ENCODE peak calls at places on chromosomes 6 and 20, in four cellular contexts. One of them, this sample, is unnamed.

GRCh38 chr6:28769626-28770402 is 154.0 kb downstream of the TRIM27 start:
- DNase-seq in SK-N-SH: no peak
- DNase-seq in HCT116: no peak
- DNase-seq in HepG2: no peak
- DNase-seq in this sample: peak; percentile 39

GRCh38 chr6:146041282-146041681 is 12.4 kb downstream of the GRM1 start:
- DNase-seq in SK-N-SH: no peak
- DNase-seq in HepG2: peak; percentile 33
- DNase-seq in HCT116: peak; percentile 18
- DNase-seq in this sample: peak; percentile 41

GRCh38 chr20:21291026-21291425 is 12.1 kb upstream of the XRN2 start:
- DNase-seq in HepG2: no peak
- DNase-seq in HCT116: no peak
- DNase-seq in SK-N-SH: no peak
- DNase-seq in this sample: no peak

GRCh38 chr20:22814475-22815205 is 220.5 kb upstream of the SSTR4 start:
- DNase-seq in SK-N-SH: no peak
- DNase-seq in HCT116: no peak
- DNase-seq in HepG2: no peak
- DNase-seq in this sample: no peak

GRCh38 chr6:25456249-25456648 is 177.1 kb downstream of the CARMIL1 start:
- DNase-seq in HCT116: no peak
- DNase-seq in SK-N-SH: peak; percentile 19
- DNase-seq in HepG2: no peak
- DNase-seq in this sample: no peak

GRCh38 chr6:158789115-158789917 is 29.9 kb downstream of the EZR start:
- DNase-seq in HCT116: no peak
- DNase-seq in HepG2: no peak
- DNase-seq in SK-N-SH: no peak
- DNase-seq in this sample: no peak

GRCh38 chr20:45097485-45098095 is 3.3 kb downstream of the KCNS1 start:
- DNase-seq in SK-N-SH: peak; percentile 67
- DNase-seq in HCT116: no peak
- DNase-seq in HepG2: no peak
- DNase-seq in this sample: no peak

GRCh38 chr6:48826884-48827701 is 636.0 kb downstream of the MMUT start:
- DNase-seq in HepG2: no peak
- DNase-seq in HCT116: peak; percentile 99
- DNase-seq in SK-N-SH: no peak
- DNase-seq in this sample: no peak

GRCh38 chr6:15329154-15329781 is 83.4 kb downstream of the JARID2 start:
- DNase-seq in HCT116: no peak
- DNase-seq in HepG2: no peak
- DNase-seq in SK-N-SH: peak; percentile 42
- DNase-seq in this sample: no peak

GRCh38 chr6:142694054-142694453 is 250.9 kb downstream of the HIVEP2 start:
- DNase-seq in HCT116: no peak
- DNase-seq in SK-N-SH: no peak
- DNase-seq in HepG2: no peak
- DNase-seq in this sample: no peak

GRCh38 chr6:35611235-35611634 is 77.5 kb downstream of the FKBP5 start:
- DNase-seq in HCT116: no peak
- DNase-seq in SK-N-SH: no peak
- DNase-seq in HepG2: no peak
- DNase-seq in this sample: no peak

GRCh38 chr6:166206510-166207389 is 39.1 kb upstream of the TBXT start:
- DNase-seq in HCT116: no peak
- DNase-seq in HepG2: no peak
- DNase-seq in SK-N-SH: no peak
- DNase-seq in this sample: no peak

GRCh38 chr6:12324096-12324495 is 33.9 kb downstream of the EDN1 start:
- DNase-seq in SK-N-SH: no peak
- DNase-seq in HCT116: peak; percentile 99
- DNase-seq in HepG2: peak; percentile 99
- DNase-seq in this sample: peak; percentile 96

GRCh38 chr20:33666293-33667244 is at the start of gene ACTL10:
- DNase-seq in SK-N-SH: peak; percentile 94
- DNase-seq in HCT116: no peak
- DNase-seq in HepG2: no peak
- DNase-seq in this sample: peak; percentile 88

GRCh38 chr20:33575302-33575701 is 85.4 kb downstream of the CBFA2T2 start:
- DNase-seq in HCT116: no peak
- DNase-seq in HepG2: no peak
- DNase-seq in SK-N-SH: no peak
- DNase-seq in this sample: no peak

GRCh38 chr6:26556263-26557070 is 18.3 kb downstream of the HMGN4 start:
- DNase-seq in SK-N-SH: peak; percentile 48
- DNase-seq in HCT116: peak; percentile 84
- DNase-seq in HepG2: peak; percentile 93
- DNase-seq in this sample: peak; percentile 81

GRCh38 chr20:58162976-58163375 is 65.5 kb downstream of the ANKRD60 start:
- DNase-seq in HepG2: no peak
- DNase-seq in HCT116: no peak
- DNase-seq in SK-N-SH: no peak
- DNase-seq in this sample: no peak

GRCh38 chr6:47230579-47230978 is 79.1 kb downstream of the TNFRSF21 start:
- DNase-seq in HepG2: peak; percentile 32
- DNase-seq in HCT116: no peak
- DNase-seq in SK-N-SH: no peak
- DNase-seq in this sample: no peak

GRCh38 chr20:62426678-62427077 is 661 bp downstream of the RBBP8NL start:
- DNase-seq in HepG2: no peak
- DNase-seq in HCT116: no peak
- DNase-seq in SK-N-SH: no peak
- DNase-seq in this sample: peak; percentile 78

GRCh38 chr6:7173843-7174503 is 66.2 kb downstream of the RREB1 start:
- DNase-seq in HepG2: no peak
- DNase-seq in HCT116: no peak
- DNase-seq in SK-N-SH: no peak
- DNase-seq in this sample: no peak

GRCh38 chr6:30399390-30400058 is 54.6 kb downstream of the RPP21 start:
- DNase-seq in SK-N-SH: no peak
- DNase-seq in HCT116: no peak
- DNase-seq in HepG2: no peak
- DNase-seq in this sample: no peak

GRCh38 chr20:37925265-37926165 is 22.6 kb downstream of the VSTM2L start:
- DNase-seq in HepG2: no peak
- DNase-seq in HCT116: no peak
- DNase-seq in SK-N-SH: no peak
- DNase-seq in this sample: no peak

GRCh38 chr20:1300083-1300840 is 28.7 kb downstream of the SDCBP2 start:
- DNase-seq in HCT116: no peak
- DNase-seq in HepG2: no peak
- DNase-seq in SK-N-SH: no peak
- DNase-seq in this sample: no peak

GRCh38 chr6:117264487-117265424 is 602 bp upstream of the VGLL2 start:
- DNase-seq in SK-N-SH: peak; percentile 26
- DNase-seq in HepG2: no peak
- DNase-seq in HCT116: no peak
- DNase-seq in this sample: no peak

GRCh38 chr6:45423901-45424627 is 46.3 kb upstream of the SUPT3H start:
- DNase-seq in HCT116: no peak
- DNase-seq in HepG2: no peak
- DNase-seq in SK-N-SH: peak; percentile 16
- DNase-seq in this sample: no peak

GRCh38 chr6:108665495-108666196 is 104.9 kb downstream of the FOXO3 start:
- DNase-seq in SK-N-SH: no peak
- DNase-seq in HCT116: no peak
- DNase-seq in HepG2: no peak
- DNase-seq in this sample: no peak

DNA sequence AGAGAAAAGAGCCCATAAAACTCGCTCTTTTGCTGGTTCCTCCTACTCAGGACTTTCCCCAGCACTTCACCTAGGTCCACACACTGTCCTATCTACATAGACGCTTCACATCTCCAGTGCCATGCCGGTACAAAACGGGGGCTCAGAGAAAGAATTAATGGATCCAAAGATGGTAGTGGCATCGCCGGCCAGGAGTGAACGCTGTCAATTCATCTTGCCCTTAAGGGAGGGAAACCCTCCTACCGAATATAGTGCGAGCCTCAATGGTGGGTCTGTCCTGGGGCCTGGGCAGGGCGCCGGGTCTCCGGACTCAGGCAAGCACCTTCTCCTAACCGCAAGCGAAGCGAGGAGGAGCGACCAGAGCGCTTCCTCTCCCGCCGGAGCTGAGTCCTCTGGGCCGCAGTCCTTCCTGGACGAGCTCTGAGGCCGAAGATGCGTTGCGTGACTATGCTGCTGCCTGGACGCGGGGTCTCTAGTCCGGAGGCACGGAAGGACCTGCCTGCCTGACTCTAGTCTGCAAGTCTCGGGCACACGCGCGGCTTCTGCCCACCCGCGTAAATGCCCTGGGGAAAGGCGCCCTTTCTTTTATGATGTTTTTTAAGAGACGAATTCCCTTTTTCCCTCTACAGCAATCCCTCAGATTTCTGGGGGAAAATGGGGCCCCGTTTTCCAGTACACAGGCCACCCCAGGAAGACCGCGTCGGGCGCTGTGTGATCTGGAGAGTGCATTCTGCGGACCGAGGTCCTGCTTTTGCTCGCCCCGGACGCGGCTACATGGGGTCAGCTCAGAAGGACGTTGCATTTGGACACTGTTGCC is 100.1 kb upstream of the PRDM1 start:
- DNase-seq in HepG2: no peak
- DNase-seq in SK-N-SH: peak; percentile 35
- DNase-seq in HCT116: no peak
- DNase-seq in this sample: no peak
- TF ChIP-seq JUND in HepG2: no peak
- TF ChIP-seq JUND in SK-N-SH: no peak
- TF ChIP-seq JUND in HCT116: no peak
- TF ChIP-seq JUND in this sample: no peak

DNA sequence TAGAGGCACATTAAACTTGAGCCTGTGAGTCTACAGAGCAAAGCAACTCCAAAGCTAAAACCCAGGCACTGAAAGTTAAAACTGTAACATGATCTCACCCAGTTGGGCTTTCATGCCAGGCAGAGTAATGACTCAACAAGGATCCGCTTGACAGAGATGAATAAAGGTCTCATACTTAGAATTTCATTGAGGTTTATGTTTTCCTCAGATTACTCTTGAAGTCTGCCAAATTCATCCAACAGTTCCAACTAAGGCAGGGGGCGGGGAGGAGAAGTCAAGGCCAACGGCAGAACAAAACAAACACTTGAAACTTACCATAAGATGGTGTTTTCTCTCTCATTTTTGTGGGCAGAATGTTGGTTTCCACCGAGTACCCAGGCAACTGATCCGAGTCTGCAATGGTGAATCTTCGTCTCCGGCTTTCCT is 54.0 kb upstream of the IPCEF1 start:
- DNase-seq in HCT116: peak; percentile 66
- DNase-seq in SK-N-SH: no peak
- DNase-seq in HepG2: peak; percentile 48
- DNase-seq in this sample: no peak
- TF ChIP-seq JUND in HCT116: peak; percentile 80
- TF ChIP-seq JUND in SK-N-SH: peak; percentile 88
- TF ChIP-seq JUND in HepG2: no peak
- TF ChIP-seq JUND in this sample: no peak

GRCh38 chr6:104459543-104459942 is 400.2 kb downstream of the HACE1 start:
- DNase-seq in HepG2: no peak
- DNase-seq in SK-N-SH: no peak
- DNase-seq in HCT116: no peak
- DNase-seq in this sample: no peak
- TF ChIP-seq JUND in HepG2: no peak
- TF ChIP-seq JUND in SK-N-SH: no peak
- TF ChIP-seq JUND in HCT116: no peak
- TF ChIP-seq JUND in this sample: no peak

DNA sequence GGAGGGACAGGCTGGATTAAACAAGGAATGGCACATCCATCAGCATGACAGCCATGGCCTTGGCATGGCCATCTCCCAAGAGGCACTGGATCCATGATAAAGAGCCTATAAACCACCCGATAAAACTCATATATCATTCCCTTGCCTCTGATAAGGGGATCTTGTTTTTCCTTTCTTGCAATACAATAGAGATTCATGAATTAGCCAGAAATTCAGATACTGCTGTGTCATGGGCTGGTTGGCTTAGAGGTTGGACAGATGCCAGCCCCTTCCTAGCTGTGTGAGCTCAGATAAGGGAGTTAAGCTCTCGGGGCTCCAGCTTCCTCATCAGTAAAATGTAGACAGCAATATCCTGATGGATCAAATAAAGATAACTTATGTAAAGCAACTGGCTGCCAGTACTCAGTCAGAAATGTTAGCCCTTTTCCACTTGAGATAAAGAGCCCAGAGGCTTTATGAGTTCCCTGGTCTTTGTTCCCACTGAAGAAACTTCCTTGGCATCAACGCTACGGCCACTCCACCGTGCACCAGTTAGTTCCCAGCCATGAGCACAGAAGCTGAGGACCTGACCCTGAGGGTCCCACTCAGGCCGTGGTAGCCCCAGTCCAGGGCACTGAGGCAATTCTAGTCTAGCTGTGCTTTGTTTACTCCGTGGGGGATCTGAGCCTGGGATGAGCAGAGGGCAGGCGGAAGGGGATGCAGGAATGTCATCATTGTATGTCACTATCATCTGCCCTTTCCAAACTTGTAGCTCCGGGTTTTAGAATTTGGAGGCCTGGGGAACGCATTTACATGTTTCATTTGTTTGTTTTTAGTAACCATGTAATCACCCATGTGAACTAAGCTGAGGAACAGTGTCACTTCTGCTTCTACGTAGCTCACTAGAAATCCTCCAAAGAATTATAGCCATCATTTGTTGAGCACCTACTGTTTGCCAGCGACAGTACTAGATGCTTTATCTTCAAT is 67.2 kb upstream of the TBC1D7 start:
- DNase-seq in SK-N-SH: peak; percentile 65
- DNase-seq in HepG2: peak; percentile 59
- DNase-seq in HCT116: no peak
- DNase-seq in this sample: no peak
- TF ChIP-seq JUND in SK-N-SH: no peak
- TF ChIP-seq JUND in HepG2: no peak
- TF ChIP-seq JUND in HCT116: no peak
- TF ChIP-seq JUND in this sample: no peak

DNA sequence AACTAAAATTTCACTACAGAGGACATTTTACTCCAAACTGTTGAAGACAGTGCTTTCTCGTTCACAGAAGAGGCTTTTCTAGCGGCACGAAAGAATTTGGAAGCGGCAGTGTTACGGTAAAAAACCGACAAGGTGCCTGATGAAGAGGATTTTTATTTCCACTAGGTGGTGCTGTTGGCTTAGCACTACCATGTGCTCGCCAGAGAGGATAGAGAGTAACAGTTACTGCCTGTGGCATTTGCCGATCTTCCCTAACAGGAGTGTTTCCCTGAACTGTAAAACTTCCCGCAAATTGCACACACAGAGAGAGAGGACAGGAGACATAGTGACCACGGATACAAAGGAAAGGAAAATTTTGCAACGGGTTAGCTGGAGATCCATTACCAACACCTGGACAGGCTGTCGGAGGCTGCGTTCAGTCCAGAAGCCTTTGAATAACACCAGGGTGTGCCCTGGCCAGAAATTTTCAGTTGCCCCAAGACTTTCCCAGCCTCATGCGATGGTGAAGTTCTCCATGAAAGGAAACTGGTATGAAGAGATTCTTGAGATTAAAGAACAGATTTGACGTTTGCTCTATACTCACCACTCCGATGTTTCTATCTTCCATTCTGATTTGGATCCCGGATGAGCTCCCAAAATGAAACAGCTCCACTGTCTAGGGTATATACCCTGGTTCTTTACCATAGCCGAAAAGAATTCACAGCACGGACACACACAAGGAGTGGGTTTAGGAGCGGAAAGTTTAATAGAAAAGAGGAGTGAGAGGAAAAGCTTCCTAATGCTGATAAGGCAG is 48.1 kb downstream of the HLA-DPB1 start:
- DNase-seq in SK-N-SH: peak; percentile 42
- DNase-seq in HepG2: peak; percentile 55
- DNase-seq in HCT116: peak; percentile 77
- DNase-seq in this sample: peak; percentile 79
- TF ChIP-seq JUND in SK-N-SH: no peak
- TF ChIP-seq JUND in HepG2: no peak
- TF ChIP-seq JUND in HCT116: no peak
- TF ChIP-seq JUND in this sample: no peak